ENCODE peak calls at places on chromosomes 1 and 21, in four cellular contexts. One of them, this sample, is unnamed.

GRCh38 chr1:219160942-219161341 is 12.7 kb upstream of the LYPLAL1 start:
- DNase-seq in NCI-H2081: no peak
- DNase-seq in stimulated activated CD8-positive, alpha-beta memory T cell treated with anti-CD3 and anti-CD28 coated beads, Interleukin-15, amount 100 ng/mL, for 24 hours: no peak
- DNase-seq in renal cortical epithelial cell: no peak
- DNase-seq in this sample: no peak

GRCh38 chr1:225454733-225455132 is 26.9 kb upstream of the LBR start:
- DNase-seq in NCI-H2081: no peak
- DNase-seq in stimulated activated CD8-positive, alpha-beta memory T cell treated with anti-CD3 and anti-CD28 coated beads, Interleukin-15, amount 100 ng/mL, for 24 hours: peak
- DNase-seq in renal cortical epithelial cell: peak
- DNase-seq in this sample: no peak

GRCh38 chr1:54611621-54612020 is 11.7 kb downstream of the FAM151A start:
- DNase-seq in NCI-H2081: no peak
- DNase-seq in stimulated activated CD8-positive, alpha-beta memory T cell treated with anti-CD3 and anti-CD28 coated beads, Interleukin-15, amount 100 ng/mL, for 24 hours: no peak
- DNase-seq in renal cortical epithelial cell: no peak
- DNase-seq in this sample: no peak

GRCh38 chr1:208208132-208208487 is 36.1 kb downstream of the PLXNA2 start:
- DNase-seq in NCI-H2081: no peak
- DNase-seq in stimulated activated CD8-positive, alpha-beta memory T cell treated with anti-CD3 and anti-CD28 coated beads, Interleukin-15, amount 100 ng/mL, for 24 hours: no peak
- DNase-seq in renal cortical epithelial cell: no peak
- DNase-seq in this sample: no peak

GRCh38 chr1:184069675-184070074 is 18.1 kb downstream of the TSEN15 start:
- DNase-seq in NCI-H2081: no peak
- DNase-seq in stimulated activated CD8-positive, alpha-beta memory T cell treated with anti-CD3 and anti-CD28 coated beads, Interleukin-15, amount 100 ng/mL, for 24 hours: no peak
- DNase-seq in renal cortical epithelial cell: no peak
- DNase-seq in this sample: no peak

GRCh38 chr1:190711069-190711468 is 233.4 kb upstream of the BRINP3 start:
- DNase-seq in NCI-H2081: no peak
- DNase-seq in stimulated activated CD8-positive, alpha-beta memory T cell treated with anti-CD3 and anti-CD28 coated beads, Interleukin-15, amount 100 ng/mL, for 24 hours: no peak
- DNase-seq in renal cortical epithelial cell: no peak
- DNase-seq in this sample: no peak

GRCh38 chr1:35463232-35463631 is 94.0 kb downstream of the KIAA0319L start:
- DNase-seq in NCI-H2081: no peak
- DNase-seq in stimulated activated CD8-positive, alpha-beta memory T cell treated with anti-CD3 and anti-CD28 coated beads, Interleukin-15, amount 100 ng/mL, for 24 hours: no peak
- DNase-seq in renal cortical epithelial cell: no peak
- DNase-seq in this sample: no peak

GRCh38 chr1:25550683-25551310 is 7.4 kb downstream of the LDLRAP1 start:
- DNase-seq in NCI-H2081: no peak
- DNase-seq in stimulated activated CD8-positive, alpha-beta memory T cell treated with anti-CD3 and anti-CD28 coated beads, Interleukin-15, amount 100 ng/mL, for 24 hours: no peak
- DNase-seq in renal cortical epithelial cell: peak
- DNase-seq in this sample: no peak

GRCh38 chr1:29502901-29503300 is 266.6 kb downstream of the PTPRU start:
- DNase-seq in NCI-H2081: no peak
- DNase-seq in stimulated activated CD8-positive, alpha-beta memory T cell treated with anti-CD3 and anti-CD28 coated beads, Interleukin-15, amount 100 ng/mL, for 24 hours: no peak
- DNase-seq in renal cortical epithelial cell: no peak
- DNase-seq in this sample: no peak

GRCh38 chr1:206757524-206758266 is 12.9 kb upstream of the IL19 start:
- DNase-seq in NCI-H2081: no peak
- DNase-seq in stimulated activated CD8-positive, alpha-beta memory T cell treated with anti-CD3 and anti-CD28 coated beads, Interleukin-15, amount 100 ng/mL, for 24 hours: no peak
- DNase-seq in renal cortical epithelial cell: no peak
- DNase-seq in this sample: no peak

GRCh38 chr1:38569932-38570356 is 289.6 kb downstream of the RRAGC start:
- DNase-seq in NCI-H2081: no peak
- DNase-seq in stimulated activated CD8-positive, alpha-beta memory T cell treated with anti-CD3 and anti-CD28 coated beads, Interleukin-15, amount 100 ng/mL, for 24 hours: no peak
- DNase-seq in renal cortical epithelial cell: no peak
- DNase-seq in this sample: no peak

GRCh38 chr1:235952950-235953615 is 86.4 kb upstream of the LYST start:
- DNase-seq in NCI-H2081: no peak
- DNase-seq in stimulated activated CD8-positive, alpha-beta memory T cell treated with anti-CD3 and anti-CD28 coated beads, Interleukin-15, amount 100 ng/mL, for 24 hours: no peak
- DNase-seq in renal cortical epithelial cell: peak
- DNase-seq in this sample: no peak

GRCh38 chr21:27244796-27245195 is 277.9 kb upstream of the ADAMTS5 start:
- DNase-seq in NCI-H2081: no peak
- DNase-seq in stimulated activated CD8-positive, alpha-beta memory T cell treated with anti-CD3 and anti-CD28 coated beads, Interleukin-15, amount 100 ng/mL, for 24 hours: no peak
- DNase-seq in renal cortical epithelial cell: no peak
- DNase-seq in this sample: peak

GRCh38 chr1:231203259-231204057 is 37.6 kb upstream of the GNPAT start:
- DNase-seq in NCI-H2081: no peak
- DNase-seq in stimulated activated CD8-positive, alpha-beta memory T cell treated with anti-CD3 and anti-CD28 coated beads, Interleukin-15, amount 100 ng/mL, for 24 hours: no peak
- DNase-seq in renal cortical epithelial cell: no peak
- DNase-seq in this sample: no peak

GRCh38 chr1:150182233-150182632 is 32.5 kb downstream of the PLEKHO1 start:
- DNase-seq in NCI-H2081: no peak
- DNase-seq in stimulated activated CD8-positive, alpha-beta memory T cell treated with anti-CD3 and anti-CD28 coated beads, Interleukin-15, amount 100 ng/mL, for 24 hours: no peak
- DNase-seq in renal cortical epithelial cell: no peak
- DNase-seq in this sample: no peak

GRCh38 chr1:17569200-17570139 is 30.0 kb downstream of the ARHGEF10L start:
- DNase-seq in NCI-H2081: no peak
- DNase-seq in stimulated activated CD8-positive, alpha-beta memory T cell treated with anti-CD3 and anti-CD28 coated beads, Interleukin-15, amount 100 ng/mL, for 24 hours: no peak
- DNase-seq in renal cortical epithelial cell: peak
- DNase-seq in this sample: peak

This sample was measured in SK-N-SH.